ENCODE peak calls at places on chromosome 22, in five cellular contexts. I, B, F, U and D are unnamed samples.

GRCh38 chr22:40958329-40958728 is 7.2 kb downstream of the RBX1 start:
- DNase-seq in I (no peak), U (no peak), F (no peak), B (no peak), D (no peak)

GRCh38 chr22:38469306-38469781 is 1.4 kb downstream of the KDELR3 start:
- DNase-seq in F (no peak), U (no peak), I (no peak), B (no peak), D (no peak)

GRCh38 chr22:43442386-43443060 is 30.7 kb downstream of the MPPED1 start:
- DNase-seq in B (no peak), U (no peak), F (no peak), I (no peak), D (no peak)

GRCh38 chr22:27982106-27982505 is 63.0 kb upstream of the PITPNB start:
- DNase-seq in F (no peak), I (no peak), B (no peak), U (no peak), D (no peak)

GRCh38 chr22:43110927-43111623 is 525 bp downstream of the BIK start:
- DNase-seq in U (no peak), I (no peak), F (no peak), B (peak; percentile 75), D (no peak)

GRCh38 chr22:19654338-19654922 is 59.9 kb upstream of the SEPTIN5 start:
- DNase-seq in I (no peak), U (no peak), B (no peak), F (no peak), D (no peak)

GRCh38 chr22:43183496-43184263 is 3.3 kb downstream of the TTLL12 start:
- DNase-seq in F (peak; percentile 67), B (no peak), U (no peak), I (no peak), D (no peak)

GRCh38 chr22:25930710-25931353 is 188.8 kb downstream of the MYO18B start:
- DNase-seq in U (no peak), I (no peak), B (no peak), F (no peak), D (no peak)

GRCh38 chr22:25970348-25970995 is 198.8 kb upstream of the SEZ6L start:
- DNase-seq in U (peak; percentile 59), F (no peak), B (no peak), I (no peak), D (no peak)

GRCh38 chr22:34508797-34509196 is 557.2 kb upstream of the ISX start:
- DNase-seq in I (no peak), U (no peak), F (no peak), B (no peak), D (no peak)

GRCh38 chr22:19527861-19528417 is 3.7 kb upstream of the CLDN5 start:
- DNase-seq in F (no peak), I (no peak), B (no peak), U (no peak), D (peak; percentile 9)

GRCh38 chr22:26937213-26937612 is 279.8 kb downstream of the MIAT start:
- DNase-seq in U (no peak), F (no peak), I (no peak), B (no peak), D (no peak)

GRCh38 chr22:30235687-30236170 is 10.8 kb downstream of the LIF start:
- DNase-seq in U (no peak), B (no peak), I (no peak), F (no peak), D (no peak)

GRCh38 chr22:41009222-41009948 is 58.2 kb downstream of the RBX1 start:
- DNase-seq in F (no peak), B (no peak), U (no peak), I (no peak), D (no peak)

GRCh38 chr22:40466976-40467375 is 96.6 kb downstream of the SGSM3 start:
- DNase-seq in F (no peak), B (no peak), U (no peak), I (no peak), D (no peak)

GRCh38 chr22:26050079-26050478 is 119.2 kb upstream of the SEZ6L start:
- DNase-seq in U (no peak), B (no peak), I (no peak), F (no peak), D (no peak)

GRCh38 chr22:32204856-32205722 is at the start of gene RFPL2:
- DNase-seq in I (no peak), B (peak; percentile 79), F (peak; percentile 61), U (peak; percentile 39), D (peak; percentile 85)

GRCh38 chr22:43446881-43447280 is 35.1 kb downstream of the MPPED1 start:
- DNase-seq in B (no peak), U (no peak), F (no peak), I (no peak), D (no peak)

GRCh38 chr22:38296372-38296771 is 20.9 kb downstream of the CSNK1E start:
- DNase-seq in F (no peak), I (no peak), B (no peak), U (no peak), D (no peak)

GRCh38 chr22:39206491-39206890 is 38.3 kb downstream of the PDGFB start:
- DNase-seq in I (no peak), F (no peak), B (no peak), U (no peak), D (no peak)

GRCh38 chr22:42895087-42895486 is 38.0 kb upstream of the ARFGAP3 start:
- DNase-seq in B (no peak), I (peak; percentile 76), F (no peak), U (no peak), D (no peak)

GRCh38 chr22:44085743-44086741 is 61.9 kb downstream of the PARVB start:
- DNase-seq in I (peak; percentile 27), U (no peak), B (no peak), F (peak; percentile 43), D (peak; percentile 40)

GRCh38 chr22:45101828-45102227 is 61.9 kb upstream of the NUP50 start:
- DNase-seq in U (peak; percentile 46), I (no peak), B (no peak), F (peak; percentile 67), D (no peak)

GRCh38 chr22:49155809-49156580 is 671.7 kb downstream of the BRD1 start:
- DNase-seq in U (no peak), B (no peak), I (no peak), F (no peak), D (no peak)

GRCh38 chr22:20853236-20853660 is 5.4 kb downstream of the PI4KA start:
- DNase-seq in B (no peak), I (no peak), U (no peak), F (no peak), D (no peak)

GRCh38 chr22:44831885-44832284 is 79.5 kb downstream of the ARHGAP8 start:
- DNase-seq in F (no peak), B (no peak), U (no peak), I (no peak), D (no peak)

GRCh38 chr22:45284705-45285305 is at the start of gene UPK3A:
- DNase-seq in U (no peak), B (peak; percentile 94), I (no peak), F (no peak), D (no peak)

GRCh38 chr22:39727541-39727940 is 157.0 kb downstream of the CACNA1I start:
- DNase-seq in F (no peak), B (peak; percentile 37), I (no peak), U (no peak), D (no peak)

GRCh38 chr22:32281092-32281491 is 25.9 kb upstream of the SLC5A4 start:
- DNase-seq in F (no peak), I (no peak), U (no peak), B (no peak), D (no peak)

GRCh38 chr22:43825651-43826050 is 13.5 kb upstream of the EFCAB6 start:
- DNase-seq in I (no peak), B (no peak), U (no peak), F (no peak), D (no peak)

GRCh38 chr22:20610243-20610686 is 102.9 kb downstream of the MED15 start:
- DNase-seq in F (no peak), I (no peak), U (no peak), B (no peak), D (no peak)

GRCh38 chr22:42683599-42684283 is 34.5 kb upstream of the CYB5R3 start:
- DNase-seq in U (no peak), B (no peak), I (no peak), F (no peak), D (no peak)

GRCh38 chr22:39041908-39042307 is 1.2 kb downstream of the APOBEC3F start:
- DNase-seq in U (no peak), B (no peak), F (no peak), I (no peak), D (no peak)

GRCh38 chr22:16955678-16956210 is 52.3 kb downstream of the GAB4 start:
- DNase-seq in I (no peak), U (no peak), B (peak; percentile 20), F (no peak), D (peak; percentile 6)
- TF ChIP-seq SUZ12 in I (no peak), U (no peak), B (no peak), F (no peak), D (no peak)

DNA sequence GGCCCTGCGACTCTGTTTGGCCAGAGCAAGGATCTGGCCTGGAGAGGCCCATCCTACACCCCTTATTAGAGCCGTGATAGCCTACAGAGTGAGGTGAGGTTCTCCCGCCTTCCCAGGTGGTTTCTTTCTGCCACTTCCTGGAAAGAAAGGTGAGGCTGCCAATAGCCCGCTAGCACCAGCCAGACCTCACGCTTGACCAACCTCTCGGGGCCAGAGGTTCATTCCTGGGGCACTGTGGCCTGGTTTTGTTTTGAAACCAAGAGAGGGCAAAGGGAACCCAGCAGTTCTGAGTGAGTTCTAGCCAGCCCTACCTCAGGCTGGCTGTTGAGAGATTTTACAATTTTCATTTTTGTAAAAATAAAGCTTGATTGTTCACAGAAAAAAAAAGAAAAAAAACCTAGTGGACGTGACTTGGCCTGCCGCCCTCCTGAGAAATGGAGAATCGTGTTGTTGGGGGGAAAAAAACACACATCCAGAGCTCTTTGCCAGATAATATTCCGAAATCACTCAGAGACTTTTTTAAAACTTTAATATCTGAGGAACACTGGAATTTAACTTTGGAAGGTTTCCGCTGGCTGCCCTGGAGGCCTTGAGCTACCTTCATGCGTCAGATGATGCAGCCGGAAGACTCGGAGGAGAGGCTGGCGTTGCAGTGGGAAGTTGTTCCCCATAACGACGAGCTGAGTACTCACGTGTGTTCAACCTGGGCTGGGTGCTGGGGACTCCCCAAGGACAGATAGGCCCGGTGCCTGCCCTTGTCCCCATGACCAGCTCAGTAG is 84.5 kb downstream of the BCR start:
- DNase-seq in F (no peak), U (no peak), I (no peak), B (no peak), D (no peak)
- TF ChIP-seq SUZ12 in F (no peak), U (no peak), I (no peak), B (no peak), D (no peak)

GRCh38 chr22:33451851-33452469 is 393.8 kb upstream of the SYN3 start:
- DNase-seq in U (no peak), I (no peak), B (no peak), F (peak; percentile 53), D (no peak)
- TF ChIP-seq SUZ12 in U (no peak), I (no peak), B (no peak), F (no peak), D (no peak)

GRCh38 chr22:47434336-47435203 is 672.1 kb downstream of the TBC1D22A start:
- DNase-seq in F (no peak), B (no peak), U (no peak), I (no peak), D (no peak)
- TF ChIP-seq SUZ12 in F (no peak), B (no peak), U (no peak), I (no peak), D (no peak)